ENCODE peak calls at places on chromosomes 5 and 9, in four cellular contexts. O is fibroblast of lung, R is thyroid gland, V is posterior vena cava. K is an unnamed sample.

GRCh38 chr5:59791602-59792001 is 101.9 kb downstream of the PDE4D start:
- DNase-seq in O (no peak), R (no peak), V (no peak), K (no peak)

GRCh38 chr5:76169536-76169935 is 86.4 kb downstream of the SV2C start:
- DNase-seq in O (no peak), R (no peak), V (no peak), K (no peak)

GRCh38 chr9:32384002-32384363 is 460 bp upstream of the ACO1 start:
- DNase-seq in O (no peak), R (no peak), V (no peak), K (no peak)

GRCh38 chr9:95181226-95181818 is 136.2 kb downstream of the FANCC start:
- DNase-seq in O (peak; percentile 38), R (no peak), V (no peak), K (no peak)

GRCh38 chr9:35972093-35972492 is 14.1 kb upstream of the OR2S2 start:
- DNase-seq in O (no peak), R (no peak), V (no peak), K (no peak)

GRCh38 chr9:88746029-88746743 is 211.2 kb downstream of the NXNL2 start:
- DNase-seq in O (peak; percentile 97), R (peak; percentile 51), V (peak; percentile 89), K (peak; percentile 89)

GRCh38 chr9:136172412-136173079 is 32.4 kb downstream of the LHX3 start:
- DNase-seq in O (no peak), R (no peak), V (no peak), K (no peak)

GRCh38 chr9:123378028-123378427 is 22.0 kb downstream of the CRB2 start:
- DNase-seq in O (no peak), R (peak; percentile 30), V (no peak), K (no peak)

GRCh38 chr5:56158331-56158960 is 74.7 kb downstream of the ANKRD55 start:
- DNase-seq in O (no peak), R (no peak), V (no peak), K (no peak)

GRCh38 chr9:6230037-6230778 is 14.6 kb downstream of the IL33 start:
- DNase-seq in O (no peak), R (peak; percentile 7), V (no peak), K (no peak)

GRCh38 chr5:150642567-150642927 is 2.1 kb downstream of the SYNPO start:
- DNase-seq in O (peak; percentile 85), R (peak; percentile 92), V (no peak), K (peak; percentile 69)

GRCh38 chr5:178381921-178382688 is 149.5 kb upstream of the PHYKPL start:
- DNase-seq in O (no peak), R (peak; percentile 20), V (peak; percentile 43), K (no peak)

GRCh38 chr5:28576022-28576421 is 1537.6 kb upstream of the CDH9 start:
- DNase-seq in O (no peak), R (no peak), V (no peak), K (no peak)

GRCh38 chr9:105710638-105711037 is 16.3 kb downstream of the TMEM38B start:
- DNase-seq in O (no peak), R (no peak), V (no peak), K (no peak)

GRCh38 chr5:27682600-27682999 is 644.2 kb upstream of the CDH9 start:
- DNase-seq in O (no peak), R (no peak), V (no peak), K (no peak)

GRCh38 chr9:86072393-86073016 is 26.9 kb downstream of the GOLM1 start:
- DNase-seq in O (peak; percentile 34), R (no peak), V (no peak), K (peak; percentile 70)

GRCh38 chr5:124963236-124963929 is 216.9 kb upstream of the ZNF608 start:
- DNase-seq in O (peak; percentile 97), R (no peak), V (no peak), K (peak; percentile 34)

GRCh38 chr5:143546394-143546793 is 142.9 kb upstream of the NR3C1 start:
- DNase-seq in O (no peak), R (no peak), V (no peak), K (no peak)

GRCh38 chr9:115786321-115786720 is 367.3 kb upstream of the PAPPA start:
- DNase-seq in O (peak; percentile 43), R (no peak), V (no peak), K (peak; percentile 50)

GRCh38 chr5:36669015-36669651 is 62.7 kb downstream of the SLC1A3 start:
- DNase-seq in O (no peak), R (no peak), V (no peak), K (no peak)

GRCh38 chr5:9888517-9888916 is 258.4 kb upstream of the TAS2R1 start:
- DNase-seq in O (peak; percentile 80), R (no peak), V (no peak), K (peak; percentile 85)

GRCh38 chr9:120109242-120109641 is 470.7 kb downstream of the CDK5RAP2 start:
- DNase-seq in O (no peak), R (no peak), V (no peak), K (no peak)

GRCh38 chr5:150517272-150518152 is 9.6 kb downstream of the NDST1 start:
- DNase-seq in O (peak; percentile 96), R (peak; percentile 80), V (peak; percentile 88), K (peak; percentile 86)

GRCh38 chr5:9483251-9483650 is 62.6 kb downstream of the SEMA5A start:
- DNase-seq in O (peak; percentile 9), R (no peak), V (no peak), K (no peak)

GRCh38 chr9:136852664-136853595 is 784 bp downstream of the MAMDC4 start:
- DNase-seq in O (no peak), R (no peak), V (no peak), K (no peak)

GRCh38 chr9:108467653-108468324 is 388.0 kb downstream of the ACTL7B start:
- DNase-seq in O (peak; percentile 36), R (no peak), V (no peak), K (peak; percentile 69)

GRCh38 chr5:173777669-173778068 is 110.5 kb upstream of the CPEB4 start:
- DNase-seq in O (no peak), R (no peak), V (no peak), K (no peak)

GRCh38 chr5:332843-333242 is 11.3 kb downstream of the AHRR start:
- DNase-seq in O (no peak), R (no peak), V (no peak), K (no peak)

GRCh38 chr5:145824040-145824439 is 11.1 kb downstream of the PRELID2 start:
- DNase-seq in O (peak; percentile 20), R (no peak), V (no peak), K (no peak)

GRCh38 chr5:33423018-33423630 is 17.6 kb upstream of the TARS1 start:
- DNase-seq in O (peak; percentile 78), R (no peak), V (no peak), K (peak; percentile 26)

GRCh38 chr9:132006657-132007370 is 72.9 kb downstream of the MED27 start:
- DNase-seq in O (peak; percentile 75), R (no peak), V (no peak), K (peak; percentile 65)